ENCODE peak calls at places on chromosomes 13 and 19, in eight cellular contexts. G is OCI-M1; N is HT1080; Q is adrenal gland; A is spleen; F is choroid plexus epithelial cell; I is stimulated activated CD4-positive, alpha-beta T cell treated with anti-CD3 and anti-CD28 coated beads, Interleukin-12 subunit alpha, Interleukin-12 subunit beta, amount 100 ng/mL, for 24 hours; S is ovary. C is an unnamed sample.

GRCh38 chr13:26759907-26760834 is at the start of gene GPR12:
- DNase-seq in G (no peak), S (no peak), N (no peak), Q (no peak), I (no peak), F (peak; percentile 15), A (no peak), C (no peak)

GRCh38 chr19:53160350-53160749 is 1.5 kb upstream of the ZNF347 start:
- DNase-seq in G (peak; percentile 48), Q (no peak), I (no peak), A (no peak), F (no peak), N (no peak), S (no peak), C (no peak)

GRCh38 chr13:64239372-64239771 is 2823.7 kb upstream of the PCDH20 start:
- DNase-seq in S (no peak), G (no peak), N (peak; percentile 26), Q (no peak), A (no peak), F (peak; percentile 81), I (no peak), C (peak; percentile 42)

GRCh38 chr19:19465436-19466070 is 49.8 kb downstream of the TSSK6 start:
- DNase-seq in I (no peak), Q (no peak), F (no peak), S (no peak), G (no peak), A (no peak), N (no peak), C (no peak)

GRCh38 chr13:31427151-31427867 is 227.5 kb downstream of the B3GLCT start:
- DNase-seq in I (no peak), A (no peak), N (no peak), G (no peak), F (no peak), S (no peak), Q (no peak), C (no peak)

GRCh38 chr19:4446801-4447200 is 10.8 kb downstream of the UBXN6 start:
- DNase-seq in I (no peak), N (no peak), F (no peak), Q (no peak), S (no peak), G (no peak), A (no peak), C (no peak)

GRCh38 chr19:10891360-10892108 is 20.2 kb downstream of the CARM1 start:
- DNase-seq in A (no peak), G (no peak), I (no peak), F (no peak), S (peak; percentile 66), N (no peak), Q (no peak), C (no peak)

GRCh38 chr19:30703645-30704044 is 331.5 kb downstream of the ZNF536 start:
- DNase-seq in S (no peak), G (no peak), I (no peak), F (no peak), A (no peak), Q (no peak), N (no peak), C (no peak)

GRCh38 chr13:42392706-42393572 is 121.0 kb downstream of the AKAP11 start:
- DNase-seq in F (peak; percentile 40), S (no peak), G (no peak), A (no peak), N (no peak), I (no peak), Q (no peak), C (no peak)

GRCh38 chr19:49954092-49954825 is 6.7 kb downstream of the SIGLEC11 start:
- DNase-seq in I (no peak), S (peak; percentile 70), F (peak; percentile 64), G (no peak), N (no peak), Q (no peak), A (peak; percentile 48), C (no peak)

GRCh38 chr19:17739121-17739875 is 12.0 kb upstream of the FCHO1 start:
- DNase-seq in S (peak; percentile 37), Q (no peak), F (no peak), I (no peak), A (peak; percentile 88), N (no peak), G (peak; percentile 80), C (no peak)

GRCh38 chr13:99459101-99459500 is 42.2 kb upstream of the TM9SF2 start:
- DNase-seq in G (peak; percentile 85), S (no peak), F (no peak), Q (no peak), I (no peak), A (no peak), N (no peak), C (no peak)

GRCh38 chr13:83220241-83220640 is 662.0 kb downstream of the SLITRK1 start:
- DNase-seq in F (peak; percentile 39), I (no peak), G (no peak), N (no peak), Q (no peak), S (no peak), A (no peak), C (no peak)

C was measured in non-pigmented ciliary epithelial cell.